ENCODE peak calls at places on chromosomes 3 and 15, in eight cellular contexts. L, T, K, H, A, F, Y and M are unnamed samples.

GRCh38 chr3:44920081-44920480 is 45.7 kb downstream of the TGM4 start:
- DNase-seq in L (no peak), T (no peak), K (no peak), H (no peak), A (peak), F (no peak), Y (no peak), M (no peak)

GRCh38 chr15:51223771-51224229 is 114.6 kb downstream of the CYP19A1 start:
- DNase-seq in L (peak), T (no peak), K (peak), H (peak), A (peak), F (peak), Y (no peak), M (no peak)

GRCh38 chr3:193701896-193702644 is 109.1 kb downstream of the OPA1 start:
- DNase-seq in L (peak), T (no peak), K (peak), H (no peak), A (no peak), F (no peak), Y (no peak), M (no peak)

GRCh38 chr3:97823503-97824004 is 1.7 kb downstream of the CRYBG3 start:
- DNase-seq in L (no peak), T (no peak), K (no peak), H (peak), A (peak), F (no peak), Y (no peak), M (no peak)

GRCh38 chr15:91385301-91385700 is 285.2 kb downstream of the SV2B start:
- DNase-seq in L (no peak), T (no peak), K (peak), H (no peak), A (no peak), F (peak), Y (no peak), M (no peak)

GRCh38 chr3:190281308-190282051 is 40.8 kb downstream of the CLDN1 start:
- DNase-seq in L (no peak), T (no peak), K (peak), H (peak), A (peak), F (no peak), Y (no peak), M (no peak)

GRCh38 chr15:78638658-78639314 is 2.2 kb downstream of the CHRNB4 start:
- DNase-seq in L (peak), T (no peak), K (peak), H (peak), A (peak), F (no peak), Y (no peak), M (no peak)

GRCh38 chr3:113697192-113698090 is 999 bp upstream of the USF3 start:
- DNase-seq in L (peak), T (peak), K (no peak), H (peak), A (peak), F (no peak), Y (no peak), M (peak)

GRCh38 chr3:45760878-45761711 is 35.2 kb downstream of the SLC6A20 start:
- DNase-seq in L (peak), T (peak), K (peak), H (peak), A (peak), F (peak), Y (peak), M (no peak)

GRCh38 chr3:194283218-194284006 is 67.7 kb downstream of the CPN2 start:
- DNase-seq in L (no peak), T (no peak), K (no peak), H (peak), A (no peak), F (no peak), Y (no peak), M (peak)